ENCODE peak calls at places on chromosomes 6 and 20, in four cellular contexts. Z is mucosa of descending colon, U is GM12864, E is nephron progenitor cell. K is an unnamed sample.

GRCh38 chr20:34713194-34713943 is 9.2 kb downstream of the TP53INP2 start:
- DNase-seq in U (no peak), E (no peak), Z (no peak), K (no peak)

GRCh38 chr20:35039146-35039545 is 53.5 kb downstream of the TRPC4AP start:
- DNase-seq in E (no peak), U (no peak), Z (peak), K (no peak)

GRCh38 chr20:46701556-46701955 is 7.9 kb upstream of the SLC2A10 start:
- DNase-seq in U (no peak), Z (no peak), E (no peak), K (no peak)

GRCh38 chr6:51105357-51105756 is 286.7 kb downstream of the TFAP2B start:
- DNase-seq in U (no peak), Z (no peak), E (no peak), K (no peak)

GRCh38 chr6:13296536-13296997 is 31.8 kb downstream of the TBC1D7 start:
- DNase-seq in Z (no peak), U (no peak), E (no peak), K (no peak)

GRCh38 chr6:149846321-149846720 is 17.8 kb downstream of the LRP11 start:
- DNase-seq in E (no peak), Z (no peak), U (no peak), K (no peak)

GRCh38 chr6:31882344-31882743 is 3.5 kb upstream of the SLC44A4 start:
- DNase-seq in U (no peak), Z (no peak), E (no peak), K (no peak)

GRCh38 chr20:61516398-61517208 is 264.5 kb downstream of the CDH4 start:
- DNase-seq in U (no peak), Z (no peak), E (no peak), K (no peak)

GRCh38 chr6:85483041-85483700 is 33.3 kb downstream of the NT5E start:
- DNase-seq in U (no peak), Z (peak), E (peak), K (peak)
- TF ChIP-seq CTCF in U (peak), Z (peak), E (peak), K (peak)

GRCh38 chr6:548091-548490 is 108.8 kb downstream of the HUS1B start:
- DNase-seq in E (no peak), U (no peak), Z (no peak), K (no peak)

GRCh38 chr6:549901-550300 is 107.0 kb downstream of the HUS1B start:
- DNase-seq in Z (no peak), U (no peak), E (no peak), K (no peak)

GRCh38 chr6:548517-548916 is 108.4 kb downstream of the HUS1B start:
- DNase-seq in U (no peak), Z (no peak), E (no peak), K (no peak)

GRCh38 chr6:551829-552350 is 105.0 kb downstream of the HUS1B start:
- DNase-seq in U (no peak), Z (no peak), E (no peak), K (no peak)

GRCh38 chr6:551405-551804 is 105.5 kb downstream of the HUS1B start:
- DNase-seq in U (no peak), Z (no peak), E (peak), K (peak)
- TF ChIP-seq CTCF in U (no peak), Z (no peak), E (no peak), K (peak)

GRCh38 chr6:63574554-63574900 is 2.2 kb downstream of the LOC128125822 start:
- DNase-seq in E (no peak), U (no peak), Z (no peak), K (no peak)
- TF ChIP-seq CTCF in E (peak), U (no peak), Z (peak), K (no peak)

DNA sequence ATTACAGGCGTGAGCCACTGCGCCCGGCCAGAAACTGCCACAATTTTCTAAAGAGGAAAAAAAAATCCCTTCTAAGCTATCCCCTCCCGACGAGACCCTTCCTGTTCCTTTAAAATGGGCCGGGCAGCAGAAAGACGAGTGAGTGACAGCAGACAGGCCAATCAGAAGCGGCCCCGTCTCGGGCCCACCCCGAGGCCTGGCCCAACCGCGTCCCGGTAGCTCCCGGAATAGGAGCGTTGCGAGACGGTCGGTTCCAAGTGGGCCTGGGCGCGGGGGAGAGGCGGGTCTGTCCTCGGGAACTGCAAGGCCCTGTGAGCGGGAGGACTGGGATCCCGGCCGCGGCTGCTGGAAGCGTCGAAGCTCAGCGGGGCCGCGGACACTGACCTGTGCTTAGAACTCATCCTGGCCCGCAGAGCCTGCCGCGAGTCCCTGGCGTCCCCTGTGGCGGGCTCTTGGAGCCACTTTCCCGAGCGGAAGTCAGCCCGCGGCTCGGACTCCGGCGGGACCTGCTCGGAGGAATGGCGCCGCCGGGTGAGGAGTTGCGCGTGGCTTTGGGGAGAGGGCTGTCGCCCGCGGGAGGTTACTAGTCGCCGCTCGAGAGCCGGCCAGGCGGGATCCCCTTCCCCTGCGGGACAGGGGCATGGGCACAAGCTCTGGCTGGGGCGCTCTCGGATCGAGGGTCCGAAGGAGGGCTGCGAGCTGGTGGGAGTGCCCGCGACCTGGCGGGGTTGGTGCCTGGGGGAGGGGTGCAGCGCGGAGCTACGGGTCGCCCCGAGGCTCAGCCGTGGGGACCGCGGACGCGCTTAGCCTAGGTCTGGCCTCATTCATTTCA is at the start of the genes MROH8 and RPN2:
- DNase-seq in E (peak), U (peak), Z (peak), K (peak)
- TF ChIP-seq CTCF in E (no peak), U (no peak), Z (no peak), K (no peak)

DNA sequence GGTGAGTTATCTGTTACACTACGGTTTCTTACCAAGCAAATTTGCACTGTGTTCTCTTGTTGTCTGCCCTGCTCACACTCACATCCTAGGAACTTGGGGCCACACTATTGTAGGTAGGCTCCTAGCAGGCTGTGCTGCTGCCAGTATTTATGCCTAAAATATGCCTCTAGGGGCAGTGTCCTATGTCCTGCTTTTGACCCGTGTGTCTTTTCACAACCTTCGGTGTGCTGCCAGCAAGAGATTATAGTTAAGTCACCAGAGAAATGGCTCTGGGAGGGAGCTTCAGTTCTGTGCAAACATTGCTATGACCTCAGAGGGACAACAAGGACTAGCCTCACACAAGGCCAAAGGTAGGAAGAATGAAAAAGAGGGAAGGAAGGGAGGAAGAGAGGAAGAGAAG is 8.9 kb upstream of the TAAR5 start:
- DNase-seq in E (peak), U (no peak), Z (no peak), K (peak)
- TF ChIP-seq CTCF in E (peak), U (peak), Z (no peak), K (peak)

K was measured in GM10248.